ENCODE peak calls at places on chromosomes 7 and 10, in six cellular contexts. B, M, F, K, C and D are unnamed samples.

GRCh38 chr7:99235925-99236324 is 28.0 kb upstream of the KPNA7 start:
- DNase-seq in K (no peak), F (no peak), B (no peak), M (no peak), C (no peak), D (no peak)

GRCh38 chr7:151717415-151717814 is 159.5 kb downstream of the PRKAG2 start:
- DNase-seq in K (no peak), F (no peak), M (no peak), B (peak; percentile 65), C (no peak), D (no peak)

GRCh38 chr10:69573056-69573806 is at the start of gene NEUROG3:
- DNase-seq in F (no peak), K (no peak), C (no peak), M (peak; percentile 70), B (no peak), D (no peak)

GRCh38 chr10:93066544-93066913 is 5.9 kb downstream of the CYP26C1 start:
- DNase-seq in B (no peak), F (no peak), K (no peak), M (no peak), C (no peak), D (no peak)

GRCh38 chr10:3563298-3563697 is 221.7 kb downstream of the KLF6 start:
- DNase-seq in M (no peak), K (no peak), F (no peak), C (no peak), B (no peak), D (no peak)

GRCh38 chr7:83824214-83824613 is 175.3 kb upstream of the SEMA3E start:
- DNase-seq in C (no peak), K (no peak), B (no peak), M (no peak), F (peak; percentile 68), D (no peak)

GRCh38 chr10:76080406-76080805 is 649.0 kb downstream of the LRMDA start:
- DNase-seq in C (no peak), B (no peak), F (peak; percentile 53), K (no peak), M (no peak), D (no peak)

GRCh38 chr7:149856-150636 is 42.3 kb upstream of the FAM20C start:
- DNase-seq in K (peak; percentile 79), F (peak; percentile 14), C (no peak), B (no peak), M (peak; percentile 92), D (peak; percentile 91)

GRCh38 chr7:113099284-113099919 is 12.8 kb upstream of the GPR85 start:
- DNase-seq in C (no peak), K (no peak), F (no peak), B (no peak), M (no peak), D (no peak)

GRCh38 chr10:108629843-108630242 is 1293.5 kb downstream of the XPNPEP1 start:
- DNase-seq in M (no peak), F (peak; percentile 78), B (no peak), C (no peak), K (no peak), D (no peak)

GRCh38 chr7:133355325-133355708 is 102.4 kb downstream of the EXOC4 start:
- DNase-seq in M (no peak), B (no peak), F (peak; percentile 68), K (no peak), C (no peak), D (no peak)

GRCh38 chr7:22660732-22661131 is 66.3 kb upstream of the IL6 start:
- DNase-seq in C (no peak), F (no peak), K (no peak), B (no peak), M (no peak), D (no peak)

GRCh38 chr7:76507723-76508406 is 2.5 kb upstream of the UPK3B start:
- DNase-seq in F (no peak), M (no peak), K (no peak), C (no peak), B (no peak), D (peak; percentile 75)

GRCh38 chr7:78642751-78643150 is 810.7 kb downstream of the MAGI2 start:
- DNase-seq in B (no peak), K (no peak), F (no peak), M (no peak), C (no peak), D (no peak)

GRCh38 chr7:46900312-46901263 is 681.3 kb downstream of the TNS3 start:
- DNase-seq in K (no peak), M (no peak), F (peak; percentile 2), C (no peak), B (no peak), D (no peak)

GRCh38 chr7:100356416-100357068 is 1.4 kb upstream of the PILRB start:
- DNase-seq in B (no peak), F (no peak), C (no peak), M (no peak), K (no peak), D (no peak)

GRCh38 chr10:35328404-35329037 is 7.8 kb upstream of the CCNY start:
- DNase-seq in K (no peak), F (peak; percentile 88), M (no peak), C (no peak), B (no peak), D (no peak)

GRCh38 chr7:101676956-101677355 is 47.9 kb upstream of the MYL10 start:
- DNase-seq in B (no peak), M (no peak), K (no peak), C (no peak), F (no peak), D (no peak)

GRCh38 chr7:151503902-151504714 is 15.6 kb downstream of the RHEB start:
- DNase-seq in K (no peak), F (peak; percentile 84), M (no peak), C (no peak), B (peak; percentile 68), D (no peak)

GRCh38 chr7:142602756-142603155 is 146.5 kb upstream of the PRSS1 start:
- DNase-seq in B (no peak), C (no peak), M (no peak), K (no peak), F (peak; percentile 30), D (no peak)

GRCh38 chr7:28939844-28940243 is 18.3 kb downstream of the TRIL start:
- DNase-seq in F (no peak), C (no peak), K (no peak), B (no peak), M (no peak), D (no peak)

GRCh38 chr10:7484456-7485266 is 73.8 kb upstream of the SFMBT2 start:
- DNase-seq in K (no peak), F (no peak), C (no peak), M (peak; percentile 52), B (no peak), D (no peak)

GRCh38 chr7:79420464-79420863 is 33.0 kb downstream of the MAGI2 start:
- DNase-seq in K (no peak), M (no peak), B (no peak), F (peak; percentile 85), C (no peak), D (no peak)

GRCh38 chr10:33320288-33320687 is 14.2 kb downstream of the NRP1 start:
- DNase-seq in C (no peak), K (no peak), B (no peak), M (no peak), F (no peak), D (no peak)

GRCh38 chr10:18610517-18610916 is 40.9 kb downstream of the NSUN6 start:
- DNase-seq in K (no peak), M (no peak), F (peak; percentile 71), B (no peak), C (peak; percentile 3), D (no peak)

GRCh38 chr10:107091126-107091525 is 73.4 kb downstream of the SORCS1 start:
- DNase-seq in C (no peak), B (no peak), K (no peak), M (no peak), F (peak; percentile 28), D (no peak)

GRCh38 chr10:97701438-97702064 is 12.0 kb upstream of the MARVELD1 start:
- DNase-seq in K (no peak), M (no peak), B (peak; percentile 60), C (peak; percentile 58), F (peak; percentile 80), D (no peak)

GRCh38 chr10:88386878-88387773 is 196.0 kb downstream of the RNLS start:
- DNase-seq in B (peak; percentile 33), C (no peak), K (no peak), M (no peak), F (peak; percentile 29), D (no peak)

GRCh38 chr7:101216001-101216859 is 1.2 kb downstream of the PLOD3 start:
- DNase-seq in F (peak; percentile 39), K (no peak), C (no peak), M (no peak), B (no peak), D (no peak)

GRCh38 chr7:124783271-124783670 is 17.7 kb upstream of the GPR37 start:
- DNase-seq in M (no peak), F (no peak), K (no peak), C (no peak), B (no peak), D (no peak)

GRCh38 chr10:44377651-44378310 is 7.1 kb downstream of the CXCL12 start:
- DNase-seq in M (no peak), K (no peak), C (no peak), F (no peak), B (no peak), D (peak; percentile 79)

GRCh38 chr7:19051767-19052375 is 65.6 kb downstream of the TWIST1 start:
- DNase-seq in M (no peak), B (peak; percentile 22), F (peak; percentile 72), K (peak; percentile 60), C (no peak), D (no peak)

GRCh38 chr7:108660465-108660864 is 90.8 kb downstream of the DNAJB9 start:
- DNase-seq in C (no peak), K (no peak), B (no peak), M (no peak), F (peak; percentile 42), D (no peak)

GRCh38 chr7:137798073-137798763 is 48.6 kb downstream of the DGKI start:
- DNase-seq in F (no peak), B (no peak), K (no peak), C (no peak), M (no peak), D (no peak)

GRCh38 chr7:112001089-112001826 is 204.9 kb downstream of the DOCK4 start:
- DNase-seq in C (no peak), K (no peak), B (no peak), M (no peak), F (peak; percentile 95), D (no peak)

GRCh38 chr10:117201826-117202225 is 4.5 kb downstream of the KCNK18 start:
- DNase-seq in M (no peak), K (no peak), B (no peak), F (no peak), C (no peak), D (peak; percentile 55)